ENCODE peak calls at places on chromosomes 16 and 17, in eight cellular contexts. K, O, R, X, E, G, D and M are unnamed samples.

GRCh38 chr16:85428168-85428898 is 184.8 kb upstream of the GSE1 start:
- DNase-seq in K (peak), O (peak), R (no peak), X (peak), E (no peak), G (no peak), D (no peak), M (peak)

GRCh38 chr16:57395026-57395425 is 9.5 kb upstream of the CCL17 start:
- DNase-seq in K (no peak), O (no peak), R (no peak), X (no peak), E (no peak), G (no peak), D (no peak), M (no peak)

GRCh38 chr17:45332989-45333701 is 16.3 kb upstream of the MAP3K14 start:
- DNase-seq in K (no peak), O (no peak), R (no peak), X (peak), E (no peak), G (no peak), D (no peak), M (no peak)

GRCh38 chr16:92431-93339 is 14.7 kb downstream of the MPG start:
- DNase-seq in K (no peak), O (no peak), R (no peak), X (no peak), E (no peak), G (no peak), D (no peak), M (no peak)

GRCh38 chr16:3640632-3641501 is 13.6 kb upstream of the DNASE1 start:
- DNase-seq in K (no peak), O (no peak), R (no peak), X (no peak), E (no peak), G (no peak), D (no peak), M (no peak)

GRCh38 chr16:66248096-66248495 is 118.4 kb upstream of the CDH5 start:
- DNase-seq in K (no peak), O (no peak), R (peak), X (no peak), E (no peak), G (no peak), D (no peak), M (no peak)

GRCh38 chr17:15919466-15919865 is 25.5 kb upstream of the ADORA2B start:
- DNase-seq in K (no peak), O (no peak), R (no peak), X (no peak), E (no peak), G (no peak), D (no peak), M (no peak)

GRCh38 chr16:51003850-51004566 is 147.1 kb downstream of the SALL1 start:
- DNase-seq in K (no peak), O (no peak), R (no peak), X (no peak), E (no peak), G (no peak), D (peak), M (no peak)

GRCh38 chr16:2243781-2244180 is 7.5 kb downstream of the DNASE1L2 start:
- DNase-seq in K (no peak), O (no peak), R (no peak), X (no peak), E (no peak), G (no peak), D (no peak), M (peak)

GRCh38 chr16:64705443-64705842 is 416.4 kb downstream of the CDH11 start:
- DNase-seq in K (no peak), O (no peak), R (peak), X (no peak), E (no peak), G (no peak), D (no peak), M (no peak)

GRCh38 chr17:27578718-27579085 is 52.3 kb upstream of the LGALS9 start:
- DNase-seq in K (no peak), O (no peak), R (peak), X (peak), E (peak), G (no peak), D (peak), M (no peak)

GRCh38 chr17:73899839-73900238 is 255.6 kb upstream of the SDK2 start:
- DNase-seq in K (no peak), O (no peak), R (no peak), X (no peak), E (no peak), G (no peak), D (no peak), M (no peak)

GRCh38 chr17:4187076-4187475 is 44.1 kb downstream of the CYB5D2 start:
- DNase-seq in K (no peak), O (no peak), R (no peak), X (no peak), E (no peak), G (no peak), D (no peak), M (no peak)

GRCh38 chr16:88926374-88926990 is 50.5 kb downstream of the CBFA2T3 start:
- DNase-seq in K (no peak), O (peak), R (no peak), X (peak), E (no peak), G (no peak), D (peak), M (no peak)

GRCh38 chr17:76265624-76266243 is 586 bp downstream of the UBALD2 start:
- DNase-seq in K (no peak), O (no peak), R (peak), X (peak), E (no peak), G (no peak), D (no peak), M (peak)

GRCh38 chr16:87457724-87458423 is 35.0 kb downstream of the ZCCHC14 start:
- DNase-seq in K (no peak), O (peak), R (peak), X (no peak), E (peak), G (peak), D (no peak), M (peak)

GRCh38 chr16:19923396-19923795 is 38.7 kb upstream of the GPRC5B start:
- DNase-seq in K (no peak), O (no peak), R (no peak), X (no peak), E (no peak), G (no peak), D (no peak), M (no peak)

GRCh38 chr16:57984443-57985203 is 13.7 kb upstream of the CNGB1 start:
- DNase-seq in K (peak), O (no peak), R (peak), X (peak), E (no peak), G (peak), D (peak), M (peak)

GRCh38 chr16:11306997-11307638 is 26.0 kb upstream of the PRM1 start:
- DNase-seq in K (no peak), O (no peak), R (no peak), X (no peak), E (no peak), G (no peak), D (peak), M (no peak)

GRCh38 chr16:64826374-64826773 is 295.5 kb downstream of the CDH11 start:
- DNase-seq in K (no peak), O (no peak), R (peak), X (no peak), E (no peak), G (no peak), D (no peak), M (no peak)

GRCh38 chr16:56258508-56259424 is 67.5 kb downstream of the GNAO1 start:
- DNase-seq in K (no peak), O (no peak), R (no peak), X (no peak), E (no peak), G (no peak), D (peak), M (no peak)

GRCh38 chr17:10992097-10992496 is 154.2 kb upstream of the PIRT start:
- DNase-seq in K (no peak), O (no peak), R (no peak), X (no peak), E (no peak), G (no peak), D (no peak), M (no peak)

GRCh38 chr16:4748682-4749411 is 14.5 kb downstream of the DNAAF8 start:
- DNase-seq in K (no peak), O (no peak), R (no peak), X (no peak), E (no peak), G (no peak), D (no peak), M (no peak)

GRCh38 chr16:86496929-86497381 is 13.4 kb upstream of the FOXF1 start:
- DNase-seq in K (no peak), O (no peak), R (peak), X (no peak), E (no peak), G (no peak), D (no peak), M (no peak)

GRCh38 chr16:63614421-63614820 is 1507.4 kb downstream of the CDH11 start:
- DNase-seq in K (no peak), O (no peak), R (no peak), X (no peak), E (no peak), G (no peak), D (no peak), M (no peak)

GRCh38 chr16:20866161-20866772 is 33.9 kb downstream of the DCUN1D3 start:
- DNase-seq in K (peak), O (peak), R (peak), X (peak), E (no peak), G (no peak), D (peak), M (peak)

GRCh38 chr17:33192961-33193911 is 99.9 kb downstream of the ASIC2 start:
- DNase-seq in K (no peak), O (no peak), R (no peak), X (no peak), E (no peak), G (peak), D (no peak), M (no peak)

DNA sequence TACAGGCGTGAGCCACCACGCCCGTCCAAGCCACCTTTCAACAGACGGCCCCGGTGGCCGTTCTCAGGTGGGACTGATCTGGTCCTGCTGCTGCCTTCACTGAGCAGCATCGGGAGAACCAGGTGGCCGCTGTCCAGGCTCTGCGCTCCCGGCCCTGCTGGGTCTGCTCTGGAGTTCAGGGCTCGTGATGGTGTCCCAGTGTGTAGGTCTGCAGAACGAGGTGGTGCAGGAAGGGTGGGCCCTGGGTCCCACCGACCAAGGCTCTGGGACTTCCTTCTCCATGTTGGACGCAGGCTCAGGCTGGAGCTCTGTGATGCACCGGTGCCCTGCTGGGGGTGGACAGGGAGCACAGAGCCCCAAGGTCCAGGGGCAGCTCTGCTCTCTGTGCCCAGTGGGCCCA is 27.1 kb upstream of the BAHCC1 start:
- DNase-seq in K (no peak), O (no peak), R (no peak), X (no peak), E (no peak), G (no peak), D (no peak), M (no peak)
- TF ChIP-seq RAD21 in K (no peak), O (no peak), R (no peak), X (no peak), E (no peak), G (no peak), D (no peak), M (no peak)

GRCh38 chr16:31214705-31215286 is 877 bp downstream of the TRIM72 start:
- DNase-seq in K (no peak), O (no peak), R (no peak), X (no peak), E (no peak), G (no peak), D (no peak), M (peak)
- H3K4me3 ChIP-seq in K (peak), O (peak), R (peak), X (peak), E (no peak), G (peak), D (no peak), M (peak)

GRCh38 chr16:35714665-35715064 is 2255.3 kb downstream of the TP53TG3F start:
- DNase-seq in K (no peak), O (no peak), R (no peak), X (no peak), E (no peak), G (no peak), D (no peak), M (no peak)
- TF ChIP-seq RAD21 in K (no peak), O (no peak), R (no peak), X (no peak), E (no peak), G (no peak), D (no peak), M (no peak)

DNA sequence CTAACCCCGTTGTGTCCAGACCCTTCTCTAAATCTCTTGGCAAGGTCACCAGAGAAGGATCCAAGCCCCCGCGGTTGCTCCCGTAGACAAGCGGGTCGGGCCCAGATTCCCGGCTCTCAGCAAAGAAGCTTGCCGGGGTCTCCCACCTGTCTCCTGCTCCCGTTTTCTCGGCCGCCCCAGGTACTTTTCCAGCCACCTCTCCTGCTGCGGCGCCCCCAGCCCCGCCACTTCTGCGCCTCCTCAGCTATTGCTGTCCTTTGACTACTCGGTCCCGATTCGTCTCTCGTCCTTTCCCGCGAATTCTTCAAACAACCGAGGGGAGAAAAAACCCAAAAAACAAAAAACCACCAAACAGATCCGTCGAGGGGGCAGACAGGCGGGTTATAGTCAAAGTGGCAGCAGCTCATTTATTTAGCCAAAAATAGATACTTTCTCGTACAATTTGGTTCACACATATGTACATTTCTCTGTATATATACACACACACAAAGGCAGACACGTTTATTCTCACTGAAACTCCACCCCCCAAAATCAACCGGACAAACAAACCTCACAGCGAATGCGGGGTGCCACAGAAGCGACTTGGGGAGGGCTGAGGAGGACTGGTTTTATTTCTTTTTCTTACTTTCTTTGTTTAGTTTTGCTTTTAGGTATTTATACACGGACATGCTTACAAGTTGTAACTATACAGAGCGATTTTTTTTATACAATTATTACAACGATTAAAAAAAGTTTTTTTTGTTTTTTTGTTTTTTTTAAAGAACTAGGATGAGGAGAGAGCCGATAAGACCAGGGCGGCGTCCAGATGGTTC is 3.5 kb downstream of the IRX3 start:
- DNase-seq in K (no peak), O (no peak), R (no peak), X (no peak), E (no peak), G (no peak), D (no peak), M (no peak)
- H3K4me3 ChIP-seq in K (no peak), O (no peak), R (no peak), X (no peak), E (no peak), G (peak), D (peak), M (no peak)

GRCh38 chr17:20805751-20806150 is 226.2 kb downstream of the CDRT15L2 start:
- DNase-seq in K (no peak), O (no peak), R (no peak), X (no peak), E (no peak), G (no peak), D (no peak), M (no peak)
- TF ChIP-seq RAD21 in K (no peak), O (no peak), R (no peak), X (no peak), E (no peak), G (no peak), D (no peak), M (no peak)

GRCh38 chr17:8137645-8138342 is 13.9 kb upstream of the HES7 start:
- DNase-seq in K (no peak), O (no peak), R (no peak), X (peak), E (no peak), G (no peak), D (no peak), M (no peak)
- H3K4me3 ChIP-seq in K (peak), O (peak), R (peak), X (peak), E (peak), G (peak), D (peak), M (peak)

GRCh38 chr17:42290577-42290976 is 2.3 kb downstream of the STAT5A start:
- DNase-seq in K (no peak), O (no peak), R (no peak), X (no peak), E (no peak), G (no peak), D (no peak), M (peak)
- TF ChIP-seq RAD21 in K (no peak), O (no peak), R (no peak), X (no peak), E (no peak), G (no peak), D (no peak), M (no peak)

GRCh38 chr17:41548844-41549595 is 20.9 kb upstream of the KRT19 start:
- DNase-seq in K (peak), O (peak), R (peak), X (peak), E (peak), G (peak), D (peak), M (peak)
- H3K4me3 ChIP-seq in K (peak), O (peak), R (no peak), X (no peak), E (no peak), G (peak), D (peak), M (peak)

GRCh38 chr17:31487648-31488263 is 96.3 kb downstream of the RAB11FIP4 start:
- DNase-seq in K (peak), O (peak), R (peak), X (peak), E (no peak), G (peak), D (peak), M (peak)
- TF ChIP-seq RAD21 in K (no peak), O (no peak), R (no peak), X (no peak), E (peak), G (peak), D (peak), M (no peak)